ENCODE peak calls at places on chromosome 9, in eight cellular contexts. P is glomerular endothelial cell; Q is activated CD4-positive, alpha-beta memory T cell treated with anti-CD3 and anti-CD28 coated beads, Interleukin-2, amount 10 ng/mL, durations not matched to agents 7 days and 5 days; U is NCI-H2081; X is neural crest cell; K is Karpas-422; O is activated gamma-delta T cell treated with Interleukin-2 at 50 U/mL for 16 hours; J is amniotic stem cell. Z is an unnamed sample.

GRCh38 chr9:136088939-136089696 is 6.0 kb downstream of the NACC2 start:
- DNase-seq in P (no peak), Q (no peak), U (peak), X (no peak), K (peak), O (no peak), J (no peak), Z (no peak)

GRCh38 chr9:5263568-5264218 is 32.5 kb downstream of the INSL4 start:
- DNase-seq in P (no peak), Q (no peak), U (no peak), X (no peak), K (peak), O (no peak), J (no peak), Z (no peak)

GRCh38 chr9:135256568-135257354 is 169.3 kb downstream of the OLFM1 start:
- DNase-seq in P (no peak), Q (no peak), U (no peak), X (no peak), K (peak), O (no peak), J (no peak), Z (no peak)

GRCh38 chr9:133693703-133694529 is 44.2 kb downstream of the SARDH start:
- DNase-seq in P (no peak), Q (no peak), U (no peak), X (no peak), K (no peak), O (no peak), J (no peak), Z (no peak)

GRCh38 chr9:38020251-38021076 is 48.6 kb downstream of the SHB start:
- DNase-seq in P (no peak), Q (no peak), U (no peak), X (no peak), K (peak), O (no peak), J (no peak), Z (no peak)

GRCh38 chr9:138023394-138024124 is 146.0 kb downstream of the CACNA1B start:
- DNase-seq in P (no peak), Q (no peak), U (no peak), X (peak), K (no peak), O (no peak), J (no peak), Z (no peak)

GRCh38 chr9:122015165-122015821 is 77.8 kb downstream of the TTLL11 start:
- DNase-seq in P (no peak), Q (no peak), U (no peak), X (no peak), K (no peak), O (no peak), J (no peak), Z (no peak)

GRCh38 chr9:105503873-105504272 is 54.1 kb upstream of the FKTN start:
- DNase-seq in P (no peak), Q (no peak), U (no peak), X (no peak), K (no peak), O (no peak), J (no peak), Z (peak)

GRCh38 chr9:78424299-78424698 is 127.4 kb downstream of the PSAT1 start:
- DNase-seq in P (no peak), Q (no peak), U (no peak), X (no peak), K (no peak), O (no peak), J (no peak), Z (no peak)

GRCh38 chr9:94554439-94555331 is at the start of gene PCAT7:
- DNase-seq in P (no peak), Q (peak), U (peak), X (peak), K (peak), O (no peak), J (no peak), Z (peak)

GRCh38 chr9:131739988-131740648 is at the start of gene RAPGEF1:
- DNase-seq in P (no peak), Q (peak), U (peak), X (peak), K (peak), O (peak), J (no peak), Z (peak)

GRCh38 chr9:20022410-20022809 is 233.6 kb upstream of the SLC24A2 start:
- DNase-seq in P (no peak), Q (no peak), U (no peak), X (no peak), K (no peak), O (no peak), J (no peak), Z (no peak)

GRCh38 chr9:77455312-77455927 is 192.7 kb downstream of the GNA14 start:
- DNase-seq in P (no peak), Q (peak), U (peak), X (no peak), K (peak), O (peak), J (no peak), Z (peak)

GRCh38 chr9:134625361-134626140 is 16.1 kb upstream of the COL5A1 start:
- DNase-seq in P (no peak), Q (no peak), U (no peak), X (no peak), K (no peak), O (no peak), J (no peak), Z (no peak)

GRCh38 chr9:135773094-135773493 is 71.1 kb downstream of the KCNT1 start:
- DNase-seq in P (no peak), Q (no peak), U (no peak), X (no peak), K (no peak), O (no peak), J (no peak), Z (no peak)

GRCh38 chr9:21777701-21778100 is 24.7 kb upstream of the MTAP start:
- DNase-seq in P (no peak), Q (no peak), U (no peak), X (no peak), K (no peak), O (no peak), J (peak), Z (no peak)

Z was measured in HAP-1.